ENCODE peak calls at places on chromosomes 11 and 22, in seven cellular contexts. P is IMR-90; D is stimulated activated naive CD8-positive, alpha-beta T cell treated with anti-CD3 and anti-CD28 coated beads, Interleukin-15, Interleukin-2, amounts not matched to agents 100 U/mL and 50 U/mL, for 24 hours; H is left cardiac atrium; Z is GM12878; F is sciatic nerve; W is activated B cell treated with CpG ODN at 0.5 μM for 24 hours. V is an unnamed sample.

GRCh38 chr11:43447124-43447523 is 88.4 kb downstream of the TTC17 start:
- ATAC-seq in D (peak), W (no peak), P (no peak), H (no peak), F (no peak), Z (no peak), V (no peak)

GRCh38 chr11:122862091-122862490 is 20.5 kb upstream of the JHY start:
- ATAC-seq in W (no peak), Z (no peak), P (no peak), D (no peak), F (no peak), H (no peak), V (no peak)

GRCh38 chr11:68012843-68013610 is 2.9 kb downstream of the ALDH3B1 start:
- ATAC-seq in Z (no peak), W (no peak), H (no peak), F (peak), P (peak), D (no peak), V (no peak)

GRCh38 chr22:41902932-41903421 is 11.9 kb downstream of the SHISA8 start:
- ATAC-seq in D (no peak), Z (no peak), H (peak), P (no peak), W (no peak), F (no peak), V (no peak)

GRCh38 chr11:40280161-40281054 is 1179.0 kb downstream of the LRRC4C start:
- ATAC-seq in D (no peak), Z (peak), P (no peak), W (no peak), F (peak), H (peak), V (no peak)

GRCh38 chr22:39220450-39220849 is 24.3 kb downstream of the PDGFB start:
- ATAC-seq in H (no peak), F (no peak), W (no peak), Z (no peak), P (no peak), D (no peak), V (no peak)

GRCh38 chr11:68383976-68384501 is 71.6 kb downstream of the LRP5 start:
- ATAC-seq in F (peak), H (peak), P (peak), W (peak), Z (peak), D (no peak), V (peak)

GRCh38 chr22:25775501-25775900 is 33.5 kb downstream of the MYO18B start:
- ATAC-seq in W (no peak), Z (no peak), F (no peak), D (no peak), P (no peak), H (no peak), V (no peak)

GRCh38 chr11:14625804-14626203 is 17.8 kb upstream of the PDE3B start:
- ATAC-seq in H (peak), Z (peak), P (no peak), F (peak), W (peak), D (no peak), V (no peak)

GRCh38 chr22:22935546-22936157 is 48.0 kb downstream of the IGLL5 start:
- ATAC-seq in Z (peak), D (peak), F (peak), P (no peak), W (peak), H (no peak), V (peak)

GRCh38 chr11:17431139-17431538 is 42.7 kb upstream of the KCNJ11 start:
- ATAC-seq in P (no peak), W (no peak), D (no peak), H (no peak), Z (no peak), F (peak), V (no peak)

GRCh38 chr11:13294178-13294577 is 16.6 kb downstream of the BMAL1 start:
- ATAC-seq in P (no peak), H (no peak), D (no peak), W (no peak), Z (peak), F (no peak), V (no peak)

GRCh38 chr11:95461858-95462257 is 230.9 kb upstream of the SESN3 start:
- ATAC-seq in D (no peak), H (no peak), P (no peak), W (peak), F (no peak), Z (peak), V (no peak)

GRCh38 chr22:43277091-43277490 is 66.1 kb downstream of the SCUBE1 start:
- ATAC-seq in Z (no peak), P (no peak), W (no peak), H (no peak), F (no peak), D (no peak), V (no peak)

GRCh38 chr11:67438121-67438902 is 830 bp upstream of the PTPRCAP start:
- ATAC-seq in F (no peak), Z (peak), H (no peak), W (peak), P (no peak), D (peak), V (peak)

GRCh38 chr11:57758174-57758573 is 3.4 kb upstream of the CTNND1 start:
- ATAC-seq in W (no peak), H (no peak), Z (no peak), F (no peak), P (no peak), D (no peak), V (no peak)

GRCh38 chr11:122430490-122430889 is 225.0 kb upstream of the UBASH3B start:
- ATAC-seq in D (no peak), P (no peak), H (peak), Z (no peak), F (peak), W (no peak), V (no peak)

GRCh38 chr11:34565417-34566208 is 52.0 kb upstream of the ELF5 start:
- ATAC-seq in D (peak), W (peak), F (no peak), Z (peak), P (no peak), H (no peak), V (no peak)

GRCh38 chr11:35305670-35306382 is 113.5 kb downstream of the SLC1A2 start:
- ATAC-seq in D (peak), H (peak), F (no peak), P (peak), W (peak), Z (peak), V (no peak)

GRCh38 chr11:18600915-18601569 is 1.5 kb downstream of the MISFA start:
- ATAC-seq in D (no peak), W (no peak), Z (no peak), H (peak), P (no peak), F (no peak), V (no peak)